ENCODE peak calls at places on chromosomes 13 and 19, in eight cellular contexts. X is right lobe of liver, A is prostate gland, Y is pancreas, W is endodermal cell, C is heart left ventricle, I is GM23248, B is fibroblast of lung. K is an unnamed sample.

GRCh38 chr13:33026489-33027152 is 10.4 kb downstream of the KL start:
- DNase-seq in X (no peak), A (no peak), Y (no peak), W (no peak), C (peak; percentile 44), I (no peak), B (no peak), K (no peak)

GRCh38 chr13:73715114-73715909 is 418.9 kb downstream of the KLF12 start:
- DNase-seq in X (no peak), A (no peak), Y (no peak), W (no peak), C (no peak), I (no peak), B (no peak), K (no peak)

GRCh38 chr13:25494708-25495411 is 123.1 kb downstream of the ATP8A2 start:
- DNase-seq in X (no peak), A (no peak), Y (no peak), W (no peak), C (no peak), I (no peak), B (no peak), K (no peak)

GRCh38 chr19:12293771-12294307 is 844 bp downstream of the ZNF44 start:
- DNase-seq in X (peak; percentile 96), A (peak; percentile 55), Y (peak; percentile 91), W (peak; percentile 93), C (peak; percentile 48), I (peak; percentile 84), B (peak; percentile 59), K (peak; percentile 68)

GRCh38 chr13:45490068-45490467 is 25.3 kb downstream of the COG3 start:
- DNase-seq in X (no peak), A (no peak), Y (no peak), W (no peak), C (no peak), I (no peak), B (no peak), K (peak; percentile 38)

GRCh38 chr19:42216653-42217521 is 590 bp downstream of the DEDD2 start:
- DNase-seq in X (no peak), A (no peak), Y (peak; percentile 81), W (peak; percentile 87), C (peak; percentile 52), I (peak; percentile 70), B (peak; percentile 36), K (peak; percentile 93)

GRCh38 chr19:40611096-40611495 is 9.9 kb downstream of the LTBP4 start:
- DNase-seq in X (no peak), A (peak; percentile 61), Y (no peak), W (peak; percentile 39), C (no peak), I (peak; percentile 77), B (no peak), K (no peak)

GRCh38 chr13:25300861-25301346 is 521 bp upstream of the NUP58 start:
- DNase-seq in X (peak; percentile 63), A (peak; percentile 10), Y (peak; percentile 59), W (peak; percentile 50), C (peak; percentile 33), I (no peak), B (no peak), K (peak; percentile 37)

GRCh38 chr13:26482451-26483197 is 74.9 kb upstream of the WASF3 start:
- DNase-seq in X (no peak), A (peak; percentile 52), Y (no peak), W (peak; percentile 93), C (no peak), I (peak; percentile 75), B (peak; percentile 62), K (peak; percentile 77)

GRCh38 chr19:47765522-47766358 is 12.8 kb upstream of the SELENOW start:
- DNase-seq in X (peak; percentile 66), A (peak; percentile 44), Y (peak; percentile 87), W (peak; percentile 95), C (peak; percentile 71), I (peak; percentile 72), B (peak; percentile 39), K (peak; percentile 87)

GRCh38 chr19:33640773-33641172 is 19.0 kb downstream of the CHST8 start:
- DNase-seq in X (no peak), A (no peak), Y (peak; percentile 25), W (peak; percentile 67), C (peak; percentile 12), I (no peak), B (no peak), K (peak; percentile 69)

GRCh38 chr13:46347277-46347676 is 39.8 kb downstream of the RUBCNL start:
- DNase-seq in X (no peak), A (no peak), Y (no peak), W (no peak), C (no peak), I (no peak), B (no peak), K (no peak)

GRCh38 chr13:35475960-35476943 is at the start of gene MAB21L1:
- DNase-seq in X (no peak), A (peak; percentile 30), Y (no peak), W (peak; percentile 68), C (no peak), I (peak; percentile 89), B (peak; percentile 63), K (peak; percentile 51)

GRCh38 chr19:45817725-45818301 is 2.7 kb upstream of the RSPH6A start:
- DNase-seq in X (no peak), A (no peak), Y (no peak), W (peak; percentile 81), C (no peak), I (no peak), B (no peak), K (peak; percentile 87)

GRCh38 chr19:20256606-20257005 is 89.6 kb downstream of the ZNF486 start:
- DNase-seq in X (no peak), A (no peak), Y (no peak), W (no peak), C (no peak), I (no peak), B (no peak), K (no peak)

GRCh38 chr13:97549201-97549600 is 115.2 kb downstream of the RAP2A start:
- DNase-seq in X (no peak), A (no peak), Y (no peak), W (no peak), C (no peak), I (no peak), B (no peak), K (no peak)

DNA sequence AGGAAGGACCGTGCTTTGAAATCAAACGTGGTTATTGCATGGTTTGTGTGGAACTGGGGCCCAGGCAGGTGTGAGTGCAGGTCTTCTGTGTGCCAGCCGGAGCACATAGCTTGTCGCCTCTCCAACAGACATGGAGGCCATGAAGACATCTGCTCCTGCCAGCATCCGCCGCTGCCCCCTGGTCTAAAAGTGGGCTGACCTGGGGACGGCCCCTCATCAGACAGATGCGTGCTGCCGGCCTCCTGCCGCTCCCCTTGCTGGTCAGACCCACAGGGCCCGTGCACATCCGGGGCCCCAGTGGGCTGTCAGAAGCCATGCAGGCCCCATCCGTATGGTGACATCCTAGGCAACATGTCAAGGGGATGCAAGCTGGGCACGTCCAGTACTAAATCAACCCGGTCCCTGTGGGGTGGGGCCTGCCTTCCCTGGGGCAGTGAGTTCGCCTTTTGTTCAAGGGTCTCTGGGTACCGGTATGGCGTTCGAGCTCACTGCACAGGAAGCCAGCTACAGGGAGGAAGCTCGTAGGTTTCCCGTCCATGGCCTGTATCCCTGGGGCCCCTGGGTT is 88.0 kb upstream of the MCF2L start:
- DNase-seq in X (peak; percentile 51), A (no peak), Y (peak; percentile 49), W (no peak), C (no peak), I (no peak), B (no peak), K (no peak)
- H3K4me3 ChIP-seq in X (no peak overlapping the region), A (no peak overlapping the region), Y (no peak overlapping the region), W (no peak overlapping the region), C (no peak overlapping the region), I (no peak overlapping the region), B (no peak overlapping the region), K (no peak overlapping the region)

DNA sequence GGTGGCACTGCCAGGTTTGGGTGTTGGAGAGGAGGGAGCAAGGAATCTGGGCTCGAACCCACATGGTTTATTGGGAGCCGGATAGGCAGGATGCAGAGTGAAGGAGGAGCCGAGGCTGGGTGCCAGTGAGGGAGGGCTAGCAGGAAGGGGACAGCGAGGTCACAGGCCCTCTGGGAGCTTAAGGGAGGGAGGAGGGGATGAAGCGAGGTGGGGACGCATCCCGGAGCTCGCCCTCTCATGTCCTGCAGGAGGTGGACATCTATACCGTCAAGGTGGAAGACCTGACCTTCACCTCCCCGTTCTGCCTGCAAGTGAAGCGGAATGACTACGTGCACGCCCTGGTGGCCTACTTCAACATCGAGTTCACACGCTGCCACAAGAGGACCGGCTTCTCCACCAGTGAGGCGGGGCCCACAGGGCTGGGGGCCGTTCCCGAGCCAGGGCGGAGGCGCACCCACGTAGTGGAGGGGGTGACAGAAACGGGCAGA is 3.5 kb upstream of the ADM5 start:
- DNase-seq in X (no peak), A (no peak), Y (no peak), W (no peak), C (no peak), I (no peak), B (no peak), K (peak; percentile 58)
- H3K36me3 ChIP-seq in X (peaks cover 17% of the 10 kb centered on the region), A (peaks cover 9% of the 10 kb centered on the region), Y (peaks cover 6% of the 10 kb centered on the region), W (peaks cover 56% of the 10 kb centered on the region), C (peaks cover 64% of the 10 kb centered on the region), I (peaks cover 11% of the 10 kb centered on the region), B (peaks cover 29% of the 10 kb centered on the region), K (peaks cover 36% of the 10 kb centered on the region)

DNA sequence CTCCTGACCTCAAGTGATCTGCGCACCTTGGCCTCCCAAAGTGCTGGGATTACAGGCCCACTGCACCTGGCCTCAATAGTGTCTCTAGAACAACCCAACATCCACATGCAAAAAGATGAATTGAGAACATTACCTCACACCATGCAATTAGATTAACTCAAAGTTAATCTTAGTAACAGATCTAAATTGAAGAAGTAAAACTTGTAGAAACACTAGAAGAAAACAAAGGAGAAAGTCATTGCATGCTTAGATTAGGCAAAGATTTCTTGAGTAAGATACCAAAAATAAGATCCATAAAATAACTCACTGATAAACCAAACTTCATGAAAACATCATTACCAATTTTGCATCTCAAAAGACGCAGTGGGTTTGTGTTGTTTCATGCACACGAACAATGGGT is 2.8 kb downstream of the CPAMD8 start:
- DNase-seq in X (no peak), A (no peak), Y (no peak), W (no peak), C (no peak), I (no peak), B (no peak), K (no peak)
- H3K4me3 ChIP-seq in X (no peak overlapping the region), A (no peak overlapping the region), Y (no peak overlapping the region), W (no peak overlapping the region), C (no peak overlapping the region), I (no peak overlapping the region), B (no peak overlapping the region), K (no peak overlapping the region)

GRCh38 chr19:4662812-4663211 is 7.3 kb downstream of the MYDGF start:
- DNase-seq in X (no peak), A (no peak), Y (no peak), W (no peak), C (no peak), I (no peak), B (no peak), K (no peak)

GRCh38 chr19:4657835-4658234 is 12.3 kb downstream of the MYDGF start:
- DNase-seq in X (no peak), A (no peak), Y (no peak), W (no peak), C (no peak), I (no peak), B (no peak), K (no peak)

GRCh38 chr19:4662020-4662695 is 8.0 kb downstream of the MYDGF start:
- DNase-seq in X (no peak), A (no peak), Y (no peak), W (no peak), C (no peak), I (no peak), B (no peak), K (no peak)

GRCh38 chr19:4660181-4660791 is 9.9 kb downstream of the MYDGF start:
- DNase-seq in X (peak; percentile 78), A (no peak), Y (no peak), W (peak; percentile 92), C (no peak), I (no peak), B (no peak), K (peak; percentile 83)

GRCh38 chr19:4660993-4661392 is 9.1 kb downstream of the MYDGF start:
- DNase-seq in X (no peak), A (no peak), Y (no peak), W (no peak), C (no peak), I (no peak), B (no peak), K (no peak)
- H3K36me3 ChIP-seq in X (peaks cover 46% of the 10 kb centered on the region), A (peaks cover 10% of the 10 kb centered on the region), Y (peaks cover 4% of the 10 kb centered on the region), W (peaks cover 49% of the 10 kb centered on the region), C (peaks cover 72% of the 10 kb centered on the region), I (peaks cover 23% of the 10 kb centered on the region), B (peaks cover 35% of the 10 kb centered on the region), K (peaks cover 6% of the 10 kb centered on the region)

K was measured in H7.